ENCODE peak calls at places on chromosome X, in four cellular contexts. F, N, X and V are unnamed samples.

GRCh38 chrX:15194136-15194535 is 75.7 kb downstream of the ASB9 start:
- DNase-seq in F (no peak), N (no peak), X (no peak), V (no peak)

GRCh38 chrX:17359500-17359899 is 15.5 kb upstream of the NHS start:
- DNase-seq in F (peak; percentile 3), N (no peak), X (no peak), V (no peak)

GRCh38 chrX:9340619-9341304 is 124.1 kb upstream of the TBL1X start:
- DNase-seq in F (peak; percentile 50), N (no peak), X (no peak), V (no peak)

GRCh38 chrX:45322382-45322781 is 121.7 kb upstream of the DIPK2B start:
- DNase-seq in F (peak; percentile 87), N (peak; percentile 81), X (peak; percentile 4), V (no peak)

GRCh38 chrX:145620666-145621065 is 197.0 kb upstream of the SLITRK2 start:
- DNase-seq in F (no peak), N (no peak), X (no peak), V (no peak)

GRCh38 chrX:18871970-18872369 is 111.9 kb downstream of the PHKA2 start:
- DNase-seq in F (no peak), N (no peak), X (no peak), V (no peak)

GRCh38 chrX:13770013-13770412 is 35.5 kb downstream of the OFD1 start:
- DNase-seq in F (no peak), N (no peak), X (no peak), V (no peak)

GRCh38 chrX:102604327-102604726 is 5.0 kb downstream of the ARMCX5 start:
- DNase-seq in F (no peak), N (no peak), X (no peak), V (no peak)

GRCh38 chrX:46324166-46324565 is 221.1 kb downstream of the ZNF674 start:
- DNase-seq in F (no peak), N (no peak), X (no peak), V (no peak)

GRCh38 chrX:1492421-1493012 is 39.8 kb upstream of the ASMTL start:
- DNase-seq in F (no peak), N (no peak), X (no peak), V (no peak)

GRCh38 chrX:115898382-115899001 is 272.1 kb upstream of the AGTR2 start:
- DNase-seq in F (peak; percentile 1), N (peak; percentile 23), X (peak; percentile 60), V (peak; percentile 64)

GRCh38 chrX:2677764-2678163 is 13.3 kb upstream of the CD99 start:
- DNase-seq in F (peak; percentile 97), N (peak; percentile 88), X (peak; percentile 89), V (no peak)

GRCh38 chrX:16002185-16002584 is 121.2 kb upstream of the GRPR start:
- DNase-seq in F (peak; percentile 13), N (no peak), X (no peak), V (peak; percentile 1)

GRCh38 chrX:100615015-100615414 is 21.6 kb downstream of the TSPAN6 start:
- DNase-seq in F (peak; percentile 86), N (peak; percentile 60), X (no peak), V (peak; percentile 53)

GRCh38 chrX:38347136-38347535 is 5.3 kb upstream of the OTC start:
- DNase-seq in F (peak; percentile 85), N (peak; percentile 26), X (no peak), V (no peak)

GRCh38 chrX:24646745-24647182 is 383 bp downstream of the PCYT1B start:
- DNase-seq in F (peak; percentile 13), N (no peak), X (no peak), V (no peak)

GRCh38 chrX:3380603-3381002 is 34.2 kb upstream of the MXRA5 start:
- DNase-seq in F (no peak), N (no peak), X (no peak), V (no peak)

GRCh38 chrX:27565992-27566391 is 24.2 kb upstream of the DCAF8L2 start:
- DNase-seq in F (peak; percentile 73), N (no peak), X (no peak), V (no peak)

GRCh38 chrX:44010626-44011025 is 37.4 kb upstream of the NDP start:
- DNase-seq in F (no peak), N (peak; percentile 13), X (no peak), V (no peak)

GRCh38 chrX:16970977-16971376 is 24.5 kb downstream of the REPS2 start:
- DNase-seq in F (peak; percentile 55), N (no peak), X (no peak), V (no peak)

GRCh38 chrX:151754042-151754419 is 19.5 kb downstream of the CNGA2 start:
- DNase-seq in F (peak; percentile 43), N (peak; percentile 19), X (no peak), V (no peak)

GRCh38 chrX:75149654-75150053 is 6.4 kb downstream of the ABCB7 start:
- DNase-seq in F (no peak), N (no peak), X (no peak), V (no peak)

GRCh38 chrX:65266482-65266881 is 268.1 kb downstream of the LAS1L start:
- DNase-seq in F (no peak), N (no peak), X (no peak), V (no peak)

GRCh38 chrX:46444011-46444410 is 101.2 kb downstream of the ZNF674 start:
- DNase-seq in F (peak; percentile 87), N (peak; percentile 34), X (no peak), V (no peak)

GRCh38 chrX:131068945-131069719 is 11.0 kb downstream of the ARHGAP36 start:
- DNase-seq in F (peak; percentile 5), N (peak; percentile 86), X (no peak), V (no peak)

GRCh38 chrX:42025861-42026260 is 102.5 kb upstream of the CASK start:
- DNase-seq in F (no peak), N (no peak), X (no peak), V (no peak)

GRCh38 chrX:77946571-77946970 is 22.9 kb downstream of the PGAM4 start:
- DNase-seq in F (no peak), N (no peak), X (no peak), V (no peak)

GRCh38 chrX:118847676-118848075 is 24.1 kb downstream of the ZCCHC12 start:
- DNase-seq in F (peak; percentile 62), N (peak; percentile 49), X (no peak), V (no peak)

GRCh38 chrX:20594985-20595384 is 328.3 kb upstream of the RPS6KA3 start:
- DNase-seq in F (peak; percentile 7), N (peak; percentile 9), X (no peak), V (peak; percentile 11)

GRCh38 chrX:44012484-44013096 is 39.4 kb upstream of the NDP start:
- DNase-seq in F (peak; percentile 39), N (peak; percentile 77), X (no peak), V (no peak)

GRCh38 chrX:43973249-43973672 is at the start of gene NDP:
- DNase-seq in F (no peak), N (no peak), X (peak; percentile 33), V (peak; percentile 25)

GRCh38 chrX:137930562-137930961 is 364.6 kb downstream of the ZIC3 start:
- DNase-seq in F (no peak), N (no peak), X (no peak), V (no peak)

GRCh38 chrX:108165349-108166111 is 74.0 kb downstream of the ATG4A start:
- DNase-seq in F (peak; percentile 72), N (peak; percentile 54), X (no peak), V (peak; percentile 44)

GRCh38 chrX:3037218-3037617 is 4.1 kb upstream of the ARSF start:
- DNase-seq in F (no peak), N (no peak), X (no peak), V (no peak)

GRCh38 chrX:41047878-41048534 is 37.2 kb upstream of the USP9X start:
- DNase-seq in F (no peak), N (peak; percentile 47), X (no peak), V (no peak)

GRCh38 chrX:14030248-14030592 is 528 bp upstream of the GEMIN8 start:
- DNase-seq in F (peak; percentile 54), N (no peak), X (no peak), V (no peak)

GRCh38 chrX:67780694-67781109 is 236.9 kb downstream of the AR start:
- DNase-seq in F (peak; percentile 90), N (peak; percentile 46), X (peak; percentile 54), V (no peak)

GRCh38 chrX:72396117-72396516 is 90.4 kb upstream of the CITED1 start:
- DNase-seq in F (no peak), N (no peak), X (no peak), V (no peak)

GRCh38 chrX:9785252-9785943 is 831 bp upstream of the SHROOM2 start:
- DNase-seq in F (no peak), N (no peak), X (no peak), V (no peak)